ENCODE peak calls at places on chromosomes 11 and 22, in seven cellular contexts. C is body of pancreas; H is SK-N-SH; Z is CD8-positive, alpha-beta T cell; M is heart right ventricle; E is CD8-positive, alpha-beta memory T cell; V is heart left ventricle. Q is an unnamed sample. For H3K27me3 and H3K9me3, the result is how much of the 10 kb centered on the place peaks cover.

GRCh38 chr11:96107143-96107829 is 183.4 kb upstream of the MTMR2 start:
- DNase-seq in C (no peak), H (no peak), Z (no peak), M (no peak), E (no peak), V (no peak), Q (no peak)

GRCh38 chr11:64503354-64503753 is 87.7 kb upstream of the SLC22A12 start:
- DNase-seq in C (no peak), H (no peak), Z (no peak), M (no peak), E (no peak), V (no peak), Q (no peak)

GRCh38 chr11:76597533-76598425 is 72.8 kb downstream of the LRRC32 start:
- DNase-seq in C (no peak), H (peak), Z (no peak), M (peak), E (peak), V (no peak), Q (no peak)

GRCh38 chr11:76551400-76551799 is 106.6 kb downstream of the EMSY start:
- DNase-seq in C (no peak), H (no peak), Z (no peak), M (no peak), E (no peak), V (no peak), Q (no peak)

GRCh38 chr11:103696130-103696529 is 340.3 kb upstream of the DDI1 start:
- DNase-seq in C (no peak), H (peak), Z (no peak), M (no peak), E (no peak), V (no peak), Q (no peak)

GRCh38 chr11:40129276-40129675 is 1330.2 kb downstream of the LRRC4C start:
- DNase-seq in C (no peak), H (peak), Z (no peak), M (no peak), E (no peak), V (no peak), Q (no peak)

GRCh38 chr22:37741312-37741795 is 44.5 kb downstream of the TRIOBP start:
- DNase-seq in C (peak), H (peak), Z (no peak), M (peak), E (no peak), V (peak), Q (no peak)

GRCh38 chr11:101881586-101881985 is 33.2 kb upstream of the CEP126 start:
- DNase-seq in C (no peak), H (no peak), Z (no peak), M (no peak), E (no peak), V (no peak), Q (no peak)

GRCh38 chr11:123678246-123678645 is 23.8 kb upstream of the SCN3B start:
- DNase-seq in C (no peak), H (no peak), Z (no peak), M (no peak), E (no peak), V (no peak), Q (no peak)

GRCh38 chr11:69801513-69802335 is 17.5 kb downstream of the FGF3 start:
- DNase-seq in C (peak), H (peak), Z (no peak), M (no peak), E (no peak), V (no peak), Q (no peak)

GRCh38 chr11:112748713-112749481 is 212.3 kb upstream of the NCAM1 start:
- DNase-seq in C (no peak), H (peak), Z (no peak), M (no peak), E (no peak), V (no peak), Q (no peak)

GRCh38 chr11:111990381-111990780 is 34.8 kb upstream of the DLAT start:
- DNase-seq in C (no peak), H (no peak), Z (no peak), M (no peak), E (no peak), V (no peak), Q (no peak)

GRCh38 chr11:12767022-12767421 is 92.8 kb downstream of the TEAD1 start:
- DNase-seq in C (no peak), H (no peak), Z (no peak), M (no peak), E (no peak), V (no peak), Q (no peak)

GRCh38 chr22:23242473-23243001 is 62.2 kb downstream of the BCR start:
- DNase-seq in C (no peak), H (no peak), Z (no peak), M (no peak), E (no peak), V (no peak), Q (no peak)

GRCh38 chr22:33044059-33044458 is 14.1 kb downstream of the SYN3 start:
- DNase-seq in C (no peak), H (no peak), Z (no peak), M (no peak), E (no peak), V (no peak), Q (no peak)

GRCh38 chr11:111541209-111542061 is 915 bp downstream of the LAYN start:
- DNase-seq in C (peak), H (peak), Z (no peak), M (peak), E (no peak), V (peak), Q (no peak)

GRCh38 chr22:38866399-38867123 is 5.5 kb downstream of the CBX6 start:
- DNase-seq in C (no peak), H (no peak), Z (no peak), M (no peak), E (no peak), V (no peak), Q (no peak)

GRCh38 chr11:93196816-93197382 is 892 bp downstream of the SLC36A4 start:
- DNase-seq in C (no peak), H (peak), Z (no peak), M (no peak), E (no peak), V (no peak), Q (no peak)

GRCh38 chr22:21713428-21714058 is 22.1 kb downstream of the YPEL1 start:
- DNase-seq in C (no peak), H (no peak), Z (no peak), M (no peak), E (no peak), V (no peak), Q (no peak)

GRCh38 chr22:42277988-42278776 is 7.7 kb upstream of the TCF20 start:
- DNase-seq in C (peak), H (peak), Z (no peak), M (no peak), E (no peak), V (no peak), Q (no peak)

GRCh38 chr11:69301491-69302401 is 7.8 kb downstream of the MYEOV start:
- DNase-seq in C (peak), H (peak), Z (no peak), M (no peak), E (no peak), V (no peak), Q (peak)

GRCh38 chr11:112925516-112926310 is 35.5 kb upstream of the NCAM1 start:
- DNase-seq in C (no peak), H (no peak), Z (no peak), M (no peak), E (no peak), V (no peak), Q (no peak)

GRCh38 chr11:66891849-66892660 is 35.2 kb downstream of the LRFN4 start:
- DNase-seq in C (peak), H (no peak), Z (no peak), M (no peak), E (no peak), V (no peak), Q (no peak)

GRCh38 chr11:102846292-102846691 is 2.9 kb upstream of the MMP3 start:
- DNase-seq in C (no peak), H (no peak), Z (no peak), M (no peak), E (no peak), V (no peak), Q (no peak)

GRCh38 chr11:118277312-118277711 is 13.2 kb upstream of the MPZL2 start:
- DNase-seq in C (no peak), H (no peak), Z (no peak), M (no peak), E (no peak), V (no peak), Q (no peak)

GRCh38 chr11:22491826-22492225 is 133.8 kb downstream of the FANCF start:
- DNase-seq in C (peak), H (peak), Z (no peak), M (no peak), E (no peak), V (no peak), Q (no peak)

GRCh38 chr11:36177837-36178236 is 111.4 kb downstream of the COMMD9 start:
- DNase-seq in C (no peak), H (no peak), Z (no peak), M (no peak), E (no peak), V (no peak), Q (no peak)

GRCh38 chr22:50015451-50016307 is 3.1 kb upstream of the IL17REL start:
- DNase-seq in C (no peak), H (peak), Z (no peak), M (no peak), E (no peak), V (no peak), Q (no peak)
- H3K27me3 ChIP-seq in C (under half), H (half or more), Z (under half), M (half or more), E (under half), V (half or more), Q (under half)

GRCh38 chr11:17369685-17370243 is 18.2 kb downstream of the NCR3LG1 start:
- DNase-seq in C (no peak), H (no peak), Z (no peak), M (no peak), E (no peak), V (no peak), Q (no peak)
- H3K9me3 ChIP-seq in C (under half), H (under half), Z (under half), M (under half), E (under half), V (half or more), Q (under half)

GRCh38 chr22:36234919-36235318 is 4.4 kb downstream of the APOL2 start:
- DNase-seq in C (no peak), H (no peak), Z (no peak), M (no peak), E (no peak), V (no peak), Q (no peak)

GRCh38 chr22:36235585-36235984 is 3.7 kb downstream of the APOL2 start:
- DNase-seq in C (no peak), H (no peak), Z (no peak), M (no peak), E (no peak), V (no peak), Q (no peak)

GRCh38 chr22:36238348-36239149 is 778 bp downstream of the APOL2 start:
- DNase-seq in C (peak), H (peak), Z (no peak), M (no peak), E (no peak), V (no peak), Q (no peak)

GRCh38 chr22:36237462-36238347 is 1.6 kb downstream of the APOL2 start:
- DNase-seq in C (no peak), H (no peak), Z (no peak), M (no peak), E (no peak), V (no peak), Q (no peak)

GRCh38 chr22:36236338-36237319 is 2.7 kb downstream of the APOL2 start:
- DNase-seq in C (no peak), H (no peak), Z (no peak), M (no peak), E (no peak), V (no peak), Q (no peak)
- H3K27ac ChIP-seq in C (no peak), H (no peak), Z (no peak), M (peak), E (no peak), V (no peak), Q (peak)

GRCh38 chr22:45398214-45398613 is 15.2 kb downstream of the SMC1B start:
- DNase-seq in C (no peak), H (no peak), Z (no peak), M (no peak), E (no peak), V (no peak), Q (no peak)
- H3K27me3 ChIP-seq in C (under half), H (under half), Z (under half), M (under half), E (under half), V (under half), Q (under half)

GRCh38 chr11:73361953-73362776 is 14.0 kb upstream of the RELT start:
- DNase-seq in C (no peak), H (peak), Z (no peak), M (no peak), E (no peak), V (no peak), Q (no peak)

GRCh38 chr11:73358071-73358470 is 18.1 kb upstream of the RELT start:
- DNase-seq in C (no peak), H (no peak), Z (no peak), M (no peak), E (no peak), V (no peak), Q (no peak)

GRCh38 chr11:73359341-73359740 is 16.9 kb upstream of the RELT start:
- DNase-seq in C (peak), H (no peak), Z (no peak), M (peak), E (no peak), V (peak), Q (no peak)

GRCh38 chr11:73360743-73361369 is 15.3 kb upstream of the RELT start:
- DNase-seq in C (no peak), H (no peak), Z (no peak), M (no peak), E (no peak), V (no peak), Q (no peak)

DNA sequence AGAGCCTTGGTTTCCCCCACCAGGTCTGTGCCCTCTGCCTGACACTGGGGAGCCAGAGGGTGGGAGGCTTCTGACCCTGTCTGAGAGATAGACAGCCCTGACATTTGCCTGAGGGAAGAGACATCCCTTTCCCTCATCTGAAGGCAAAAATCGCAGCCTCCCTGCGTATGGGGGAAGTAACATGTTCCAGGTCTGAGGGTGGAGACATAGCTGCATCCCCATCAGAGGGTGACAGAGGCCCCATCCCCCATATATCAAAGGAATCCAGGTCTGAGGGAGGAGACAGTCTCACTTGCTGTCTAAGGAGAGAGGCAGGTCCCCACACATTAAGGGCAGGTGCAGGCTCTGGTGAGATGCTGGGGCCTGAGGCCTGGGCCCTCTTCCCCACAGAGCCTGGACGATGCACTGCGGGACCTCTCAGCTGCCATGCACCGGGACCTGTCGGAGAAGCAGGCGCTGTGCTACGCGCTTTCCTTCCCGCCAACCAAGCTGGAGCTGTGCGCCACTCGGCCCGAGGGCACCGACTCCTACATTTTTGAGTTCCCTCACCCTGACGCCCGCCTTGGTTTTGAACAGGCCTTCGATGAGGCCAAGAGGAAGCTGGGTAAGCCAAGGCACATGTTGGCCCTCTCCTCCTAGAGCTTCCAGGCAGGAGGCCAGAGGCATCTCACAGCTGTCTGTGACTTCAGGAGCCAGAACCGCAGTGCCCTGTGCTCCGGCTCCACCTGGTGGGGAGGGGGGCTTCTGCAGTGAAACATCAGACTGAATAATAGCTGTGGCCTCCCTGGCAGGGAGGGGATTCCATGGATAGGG is 16.1 kb upstream of the RELT start:
- DNase-seq in C (no peak), H (peak), Z (no peak), M (no peak), E (no peak), V (no peak), Q (no peak)
- H3K9me3 ChIP-seq in C (under half), H (under half), Z (under half), M (under half), E (under half), V (under half), Q (under half)

GRCh38 chr11:59678118-59678812 is 9.4 kb upstream of the PATL1 start:
- DNase-seq in C (no peak), H (no peak), Z (no peak), M (no peak), E (no peak), V (no peak), Q (no peak)

GRCh38 chr11:59679347-59679746 is 10.5 kb upstream of the PATL1 start:
- DNase-seq in C (no peak), H (no peak), Z (no peak), M (no peak), E (no peak), V (no peak), Q (no peak)

GRCh38 chr11:59676205-59676604 is 7.4 kb upstream of the PATL1 start:
- DNase-seq in C (no peak), H (no peak), Z (no peak), M (no peak), E (no peak), V (no peak), Q (no peak)

GRCh38 chr11:59678813-59679165 is 10.0 kb upstream of the PATL1 start:
- DNase-seq in C (no peak), H (no peak), Z (no peak), M (no peak), E (no peak), V (no peak), Q (no peak)

GRCh38 chr11:59680287-59681154 is 11.7 kb upstream of the PATL1 start:
- DNase-seq in C (peak), H (peak), Z (peak), M (peak), E (peak), V (peak), Q (peak)
- H3K27ac ChIP-seq in C (no peak), H (no peak), Z (no peak), M (no peak), E (no peak), V (no peak), Q (no peak)

GRCh38 chr11:61632096-61632495 is 48.1 kb upstream of the DAGLA start:
- DNase-seq in C (no peak), H (peak), Z (no peak), M (no peak), E (no peak), V (no peak), Q (no peak)

GRCh38 chr11:61630104-61630503 is 49.2 kb upstream of the SYT7 start:
- DNase-seq in C (no peak), H (no peak), Z (no peak), M (no peak), E (no peak), V (no peak), Q (no peak)

GRCh38 chr11:61626580-61627380 is 45.9 kb upstream of the SYT7 start:
- DNase-seq in C (peak), H (no peak), Z (no peak), M (peak), E (no peak), V (peak), Q (no peak)

GRCh38 chr11:61627831-61628753 is 47.2 kb upstream of the SYT7 start:
- DNase-seq in C (peak), H (peak), Z (no peak), M (peak), E (no peak), V (peak), Q (no peak)

GRCh38 chr11:61629082-61629481 is 48.2 kb upstream of the SYT7 start:
- DNase-seq in C (no peak), H (no peak), Z (no peak), M (no peak), E (no peak), V (no peak), Q (no peak)
- H3K27me3 ChIP-seq in C (under half), H (under half), Z (under half), M (under half), E (under half), V (under half), Q (under half)

GRCh38 chr11:134524201-134524600 is 112.2 kb upstream of the B3GAT1 start:
- DNase-seq in C (no peak), H (no peak), Z (no peak), M (no peak), E (peak), V (no peak), Q (no peak)
- H3K9me3 ChIP-seq in C (under half), H (under half), Z (under half), M (under half), E (under half), V (under half), Q (under half)

GRCh38 chr22:30263883-30264282 is 2.8 kb downstream of the OSM start:
- DNase-seq in C (no peak), H (no peak), Z (no peak), M (no peak), E (no peak), V (no peak), Q (no peak)

GRCh38 chr22:30262112-30262511 is 4.5 kb downstream of the OSM start:
- DNase-seq in C (no peak), H (no peak), Z (no peak), M (no peak), E (no peak), V (no peak), Q (no peak)

GRCh38 chr22:30265131-30265720 is 1.4 kb downstream of the OSM start:
- DNase-seq in C (no peak), H (no peak), Z (no peak), M (no peak), E (no peak), V (no peak), Q (no peak)

GRCh38 chr22:30261134-30261533 is 5.5 kb downstream of the OSM start:
- DNase-seq in C (no peak), H (no peak), Z (no peak), M (no peak), E (no peak), V (no peak), Q (no peak)

DNA sequence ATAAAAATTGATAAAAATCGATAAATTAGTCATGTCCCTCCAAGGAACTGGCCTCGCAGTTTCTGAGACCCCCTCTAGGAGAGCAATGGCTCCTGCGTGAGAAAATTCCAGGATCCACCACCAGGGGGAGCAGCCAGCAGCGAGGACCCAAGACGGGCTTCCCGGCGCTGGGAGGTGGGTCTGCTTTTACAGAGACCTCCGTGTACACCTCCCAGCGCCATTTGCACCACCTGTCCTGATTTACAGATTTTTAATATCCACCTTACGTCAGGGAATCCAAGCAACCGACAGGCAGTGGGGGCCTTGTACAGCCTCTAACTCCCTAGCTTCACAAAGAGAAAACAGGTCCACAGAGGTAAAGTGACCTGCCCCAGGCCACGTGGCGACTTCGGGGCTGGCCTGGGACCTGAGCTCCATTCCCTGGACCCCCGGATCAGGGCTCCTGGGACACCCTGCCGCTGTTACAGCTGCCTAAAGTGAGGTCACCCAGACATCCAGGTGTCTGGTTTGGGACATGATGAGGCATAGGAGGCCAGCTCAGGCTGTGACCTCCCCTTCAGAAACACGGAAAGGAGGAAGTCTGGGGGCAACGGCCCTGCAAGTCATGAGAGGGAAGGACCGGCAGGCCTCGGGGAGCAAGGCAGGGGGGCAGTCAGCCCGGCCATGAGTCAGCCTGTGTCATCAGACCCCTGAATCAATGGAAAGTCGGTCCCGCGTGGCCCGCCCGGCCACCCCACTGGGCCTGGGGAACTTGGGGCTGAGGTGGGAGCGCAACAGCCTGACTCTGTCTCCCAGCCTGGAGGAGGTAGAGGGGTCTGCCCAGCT is 3.5 kb downstream of the OSM start:
- DNase-seq in C (peak), H (peak), Z (peak), M (peak), E (peak), V (peak), Q (peak)
- H3K27ac ChIP-seq in C (no peak), H (no peak), Z (no peak), M (no peak), E (no peak), V (no peak), Q (peak)